ENCODE peak calls at places on chromosomes 5 and 9, in six cellular contexts. R is stomach, X is activated B cell treated with CpG ODN at 0.5 μM for 24 hours, T is fibroblast of villous mesenchyme, A is cardiac muscle cell, I is uterus. S is an unnamed sample.

GRCh38 chr9:91939953-91940352 is 10.1 kb downstream of the ROR2 start:
- DNase-seq in R (peak; percentile 13), X (no peak), T (no peak), A (no peak), I (no peak), S (no peak)

GRCh38 chr9:130835441-130836298 is 616 bp downstream of the ABL1 start:
- DNase-seq in R (peak; percentile 51), X (peak; percentile 21), T (peak; percentile 62), A (peak; percentile 55), I (no peak), S (no peak)

GRCh38 chr5:31213676-31214638 is 20.5 kb downstream of the CDH6 start:
- DNase-seq in R (no peak), X (no peak), T (no peak), A (no peak), I (no peak), S (no peak)

GRCh38 chr5:72281764-72282499 is 38.1 kb downstream of the MRPS27 start:
- DNase-seq in R (no peak), X (no peak), T (peak; percentile 98), A (peak; percentile 92), I (no peak), S (no peak)

GRCh38 chr9:11142965-11143738 is 530.4 kb upstream of the PTPRD start:
- DNase-seq in R (no peak), X (no peak), T (no peak), A (no peak), I (no peak), S (no peak)

GRCh38 chr5:65213921-65214525 is 267.7 kb downstream of the ADAMTS6 start:
- DNase-seq in R (no peak), X (no peak), T (peak; percentile 34), A (peak; percentile 61), I (no peak), S (peak; percentile 22)

GRCh38 chr5:134242146-134242545 is 16.3 kb upstream of the PPP2CA start:
- DNase-seq in R (no peak), X (no peak), T (peak; percentile 97), A (peak; percentile 80), I (peak; percentile 47), S (no peak)

GRCh38 chr5:13227520-13227919 is 717.0 kb downstream of the DNAH5 start:
- DNase-seq in R (no peak), X (no peak), T (no peak), A (no peak), I (no peak), S (no peak)

GRCh38 chr9:93861736-93862358 is 93.3 kb downstream of the BARX1 start:
- DNase-seq in R (no peak), X (no peak), T (no peak), A (no peak), I (no peak), S (no peak)

GRCh38 chr5:180199390-180199789 is 9.6 kb downstream of the RASGEF1C start:
- DNase-seq in R (no peak), X (no peak), T (no peak), A (no peak), I (no peak), S (no peak)

GRCh38 chr5:169762338-169763095 is 125.4 kb downstream of the DOCK2 start:
- DNase-seq in R (no peak), X (no peak), T (no peak), A (peak; percentile 28), I (no peak), S (no peak)

GRCh38 chr5:61993446-61994017 is 312.5 kb upstream of the KIF2A start:
- DNase-seq in R (no peak), X (no peak), T (no peak), A (no peak), I (no peak), S (no peak)

GRCh38 chr5:62362701-62363100 is 41.0 kb downstream of the DIMT1 start:
- DNase-seq in R (no peak), X (no peak), T (no peak), A (no peak), I (no peak), S (no peak)

GRCh38 chr9:16286160-16286559 is 584.3 kb downstream of the BNC2 start:
- DNase-seq in R (no peak), X (no peak), T (no peak), A (no peak), I (no peak), S (no peak)

GRCh38 chr9:126123927-126124326 is 202.7 kb upstream of the MVB12B start:
- DNase-seq in R (no peak), X (no peak), T (no peak), A (no peak), I (no peak), S (no peak)

GRCh38 chr5:169426674-169427250 is 125.8 kb upstream of the SLIT3 start:
- DNase-seq in R (no peak), X (no peak), T (no peak), A (no peak), I (no peak), S (no peak)

GRCh38 chr9:8558176-8558575 is 758.6 kb upstream of the DMAC1 start:
- DNase-seq in R (no peak), X (no peak), T (peak; percentile 69), A (peak; percentile 33), I (no peak), S (no peak)

GRCh38 chr5:22708770-22709328 is 144.3 kb downstream of the CDH12 start:
- DNase-seq in R (no peak), X (no peak), T (no peak), A (no peak), I (no peak), S (no peak)

GRCh38 chr9:134592018-134592818 is 49.4 kb upstream of the COL5A1 start:
- DNase-seq in R (no peak), X (no peak), T (peak; percentile 90), A (peak; percentile 90), I (peak; percentile 59), S (no peak)

GRCh38 chr5:6822556-6823343 is 109.5 kb downstream of the TENT4A start:
- DNase-seq in R (no peak), X (no peak), T (no peak), A (no peak), I (no peak), S (no peak)

GRCh38 chr5:6822068-6822467 is 108.8 kb downstream of the TENT4A start:
- DNase-seq in R (no peak), X (no peak), T (no peak), A (no peak), I (no peak), S (no peak)

GRCh38 chr5:6820851-6821479 is 107.7 kb downstream of the TENT4A start:
- DNase-seq in R (no peak), X (no peak), T (peak; percentile 6), A (peak; percentile 2), I (no peak), S (no peak)

GRCh38 chr5:6818594-6819512 is 105.6 kb downstream of the TENT4A start:
- DNase-seq in R (no peak), X (no peak), T (no peak), A (no peak), I (no peak), S (no peak)

GRCh38 chr5:6819521-6819920 is 106.3 kb downstream of the TENT4A start:
- DNase-seq in R (no peak), X (no peak), T (no peak), A (no peak), I (no peak), S (no peak)
- TF ChIP-seq CTCF in R (peak; percentile 16), X (no peak), T (no peak), A (no peak), I (no peak), S (no peak)

GRCh38 chr9:14909631-14910177 is 524 bp downstream of the FREM1 start:
- DNase-seq in R (no peak), X (no peak), T (no peak), A (no peak), I (no peak), S (no peak)

GRCh38 chr9:14908221-14909206 is 1.7 kb downstream of the FREM1 start:
- DNase-seq in R (no peak), X (no peak), T (no peak), A (no peak), I (no peak), S (no peak)

GRCh38 chr9:14912849-14913248 is 2.6 kb upstream of the FREM1 start:
- DNase-seq in R (no peak), X (no peak), T (no peak), A (no peak), I (no peak), S (no peak)

GRCh38 chr9:14911046-14911445 is 818 bp upstream of the FREM1 start:
- DNase-seq in R (no peak), X (no peak), T (no peak), A (no peak), I (no peak), S (no peak)

DNA sequence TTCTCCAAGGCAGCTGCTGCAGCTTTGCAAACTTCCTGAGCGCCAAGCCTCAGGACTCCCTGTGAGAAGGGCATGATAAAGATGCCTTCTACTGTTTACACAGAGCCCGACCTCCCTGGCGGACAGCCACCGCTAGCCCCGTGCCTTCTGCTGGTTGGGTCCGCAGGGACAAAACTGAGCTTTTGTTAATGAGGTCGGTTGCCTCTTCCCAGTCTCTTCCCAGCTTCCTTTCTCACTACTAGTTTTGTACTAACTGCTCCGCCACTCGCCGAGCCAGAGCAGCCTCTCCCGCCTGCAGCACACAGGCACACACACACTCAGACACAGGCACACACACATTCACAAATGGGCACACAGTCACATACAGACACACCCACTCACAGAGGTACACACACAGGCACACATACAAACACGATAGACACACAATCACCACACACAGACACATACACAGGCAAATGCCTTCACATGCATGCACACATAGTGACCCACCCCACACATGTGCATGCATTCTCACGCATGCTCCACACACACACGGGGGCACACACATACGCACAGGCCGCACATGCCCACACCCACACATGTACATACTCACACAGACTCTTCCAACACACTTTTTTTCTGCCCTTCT is at the start of gene FREM1:
- DNase-seq in R (no peak), X (no peak), T (peak; percentile 16), A (peak; percentile 67), I (peak; percentile 56), S (no peak)
- TF ChIP-seq CTCF in R (no peak), X (no peak), T (no peak), A (no peak), I (no peak), S (no peak)

DNA sequence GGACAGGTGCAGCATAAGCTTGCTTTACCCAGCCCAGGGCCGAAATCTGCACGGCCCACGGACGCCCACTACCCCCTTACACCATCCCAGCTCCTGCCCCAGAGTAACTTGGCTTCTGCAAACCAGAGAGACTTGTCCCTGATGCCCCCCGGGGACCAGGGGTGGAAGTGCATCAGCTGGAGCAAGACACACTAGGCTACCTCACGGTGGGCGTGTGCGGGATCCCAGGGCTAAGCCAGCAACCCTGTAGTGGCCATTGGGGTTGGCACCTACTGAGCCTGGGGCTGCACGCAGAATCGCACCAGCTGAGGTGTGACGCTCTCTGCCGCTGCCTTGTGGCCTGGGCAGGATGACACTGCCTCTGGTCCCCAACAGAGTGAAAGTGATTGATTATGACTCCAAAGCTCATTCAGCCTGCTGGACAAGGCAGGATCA is 6.1 kb upstream of the ZNF79 start:
- DNase-seq in R (no peak), X (no peak), T (no peak), A (peak; percentile 12), I (no peak), S (no peak)
- TF ChIP-seq CTCF in R (no peak), X (no peak), T (peak; percentile 21), A (no peak), I (no peak), S (no peak)

GRCh38 chr9:79694676-79695400 is 123.1 kb downstream of the TLE4 start:
- DNase-seq in R (no peak), X (no peak), T (peak; percentile 86), A (peak; percentile 70), I (no peak), S (no peak)
- TF ChIP-seq CTCF in R (no peak), X (no peak), T (peak; percentile 3), A (no peak), I (no peak), S (no peak)

GRCh38 chr9:33351547-33351946 is 50.8 kb downstream of the AQP7 start:
- DNase-seq in R (no peak), X (no peak), T (no peak), A (no peak), I (no peak), S (no peak)
- TF ChIP-seq CTCF in R (no peak), X (no peak), T (no peak), A (no peak), I (no peak), S (no peak)